ENCODE peak calls at places on chromosomes 1 and 21, in six cellular contexts. One of them, this sample, is unnamed.

GRCh38 chr21:36783612-36784383 is 84.9 kb downstream of the SIM2 start:
- DNase-seq in activated naive CD4-positive, alpha-beta T cell treated with anti-CD3 and anti-CD28 coated beads, Interleukin-2, amount 50 U/mL, for 72 hours: no peak
- DNase-seq in aorta: no peak
- DNase-seq in EL: peak
- DNase-seq in posterior cingulate gyrus: no peak
- DNase-seq in iPS-NIHi11: no peak
- DNase-seq in this sample: peak

GRCh38 chr1:22575532-22576147 is 12.4 kb downstream of the EPHA8 start:
- DNase-seq in EL: no peak
- DNase-seq in iPS-NIHi11: no peak
- DNase-seq in activated naive CD4-positive, alpha-beta T cell treated with anti-CD3 and anti-CD28 coated beads, Interleukin-2, amount 50 U/mL, for 72 hours: no peak
- DNase-seq in posterior cingulate gyrus: no peak
- DNase-seq in aorta: no peak
- DNase-seq in this sample: no peak

GRCh38 chr1:164337885-164338284 is 221.1 kb upstream of the PBX1 start:
- DNase-seq in posterior cingulate gyrus: no peak
- DNase-seq in aorta: no peak
- DNase-seq in activated naive CD4-positive, alpha-beta T cell treated with anti-CD3 and anti-CD28 coated beads, Interleukin-2, amount 50 U/mL, for 72 hours: no peak
- DNase-seq in EL: peak
- DNase-seq in iPS-NIHi11: no peak
- DNase-seq in this sample: peak

GRCh38 chr1:209046935-209047334 is 536.6 kb upstream of the CAMK1G start:
- DNase-seq in posterior cingulate gyrus: no peak
- DNase-seq in iPS-NIHi11: no peak
- DNase-seq in activated naive CD4-positive, alpha-beta T cell treated with anti-CD3 and anti-CD28 coated beads, Interleukin-2, amount 50 U/mL, for 72 hours: no peak
- DNase-seq in EL: no peak
- DNase-seq in aorta: no peak
- DNase-seq in this sample: no peak

GRCh38 chr1:13500806-13501205 is 13.0 kb downstream of the LRRC38 start:
- DNase-seq in EL: no peak
- DNase-seq in posterior cingulate gyrus: no peak
- DNase-seq in activated naive CD4-positive, alpha-beta T cell treated with anti-CD3 and anti-CD28 coated beads, Interleukin-2, amount 50 U/mL, for 72 hours: no peak
- DNase-seq in aorta: no peak
- DNase-seq in iPS-NIHi11: no peak
- DNase-seq in this sample: no peak

GRCh38 chr1:89273324-89273778 is 691 bp upstream of the GBP5 start:
- DNase-seq in iPS-NIHi11: no peak
- DNase-seq in activated naive CD4-positive, alpha-beta T cell treated with anti-CD3 and anti-CD28 coated beads, Interleukin-2, amount 50 U/mL, for 72 hours: peak
- DNase-seq in EL: no peak
- DNase-seq in posterior cingulate gyrus: no peak
- DNase-seq in aorta: no peak
- DNase-seq in this sample: no peak

GRCh38 chr1:245056913-245057312 is 97.9 kb upstream of the KIF26B start:
- DNase-seq in aorta: no peak
- DNase-seq in iPS-NIHi11: no peak
- DNase-seq in EL: no peak
- DNase-seq in posterior cingulate gyrus: no peak
- DNase-seq in activated naive CD4-positive, alpha-beta T cell treated with anti-CD3 and anti-CD28 coated beads, Interleukin-2, amount 50 U/mL, for 72 hours: no peak
- DNase-seq in this sample: no peak

GRCh38 chr1:37363535-37363934 is 110.8 kb upstream of the ZC3H12A start:
- DNase-seq in activated naive CD4-positive, alpha-beta T cell treated with anti-CD3 and anti-CD28 coated beads, Interleukin-2, amount 50 U/mL, for 72 hours: no peak
- DNase-seq in EL: no peak
- DNase-seq in aorta: no peak
- DNase-seq in iPS-NIHi11: no peak
- DNase-seq in posterior cingulate gyrus: no peak
- DNase-seq in this sample: no peak

GRCh38 chr1:234322979-234323378 is 50.3 kb upstream of the COA6 start:
- DNase-seq in EL: peak
- DNase-seq in posterior cingulate gyrus: no peak
- DNase-seq in activated naive CD4-positive, alpha-beta T cell treated with anti-CD3 and anti-CD28 coated beads, Interleukin-2, amount 50 U/mL, for 72 hours: peak
- DNase-seq in iPS-NIHi11: peak
- DNase-seq in aorta: no peak
- DNase-seq in this sample: peak

GRCh38 chr1:169348356-169349036 is 19.1 kb downstream of the NME7 start:
- DNase-seq in EL: peak
- DNase-seq in aorta: no peak
- DNase-seq in activated naive CD4-positive, alpha-beta T cell treated with anti-CD3 and anti-CD28 coated beads, Interleukin-2, amount 50 U/mL, for 72 hours: peak
- DNase-seq in posterior cingulate gyrus: no peak
- DNase-seq in iPS-NIHi11: peak
- DNase-seq in this sample: peak

GRCh38 chr1:109827466-109827865 is 63.7 kb upstream of the EPS8L3 start:
- DNase-seq in EL: peak
- DNase-seq in aorta: no peak
- DNase-seq in posterior cingulate gyrus: no peak
- DNase-seq in iPS-NIHi11: no peak
- DNase-seq in activated naive CD4-positive, alpha-beta T cell treated with anti-CD3 and anti-CD28 coated beads, Interleukin-2, amount 50 U/mL, for 72 hours: no peak
- DNase-seq in this sample: peak

GRCh38 chr1:115469703-115470476 is 131.8 kb upstream of the NGF start:
- DNase-seq in posterior cingulate gyrus: peak
- DNase-seq in EL: peak
- DNase-seq in iPS-NIHi11: peak
- DNase-seq in activated naive CD4-positive, alpha-beta T cell treated with anti-CD3 and anti-CD28 coated beads, Interleukin-2, amount 50 U/mL, for 72 hours: peak
- DNase-seq in aorta: peak
- DNase-seq in this sample: peak

GRCh38 chr1:205241366-205242030 is 13.8 kb downstream of the TMCC2 start:
- DNase-seq in posterior cingulate gyrus: no peak
- DNase-seq in EL: no peak
- DNase-seq in activated naive CD4-positive, alpha-beta T cell treated with anti-CD3 and anti-CD28 coated beads, Interleukin-2, amount 50 U/mL, for 72 hours: no peak
- DNase-seq in aorta: no peak
- DNase-seq in iPS-NIHi11: no peak
- DNase-seq in this sample: no peak

GRCh38 chr1:85328713-85329376 is 52.4 kb upstream of the BCL10 start:
- DNase-seq in aorta: no peak
- DNase-seq in posterior cingulate gyrus: no peak
- DNase-seq in EL: peak
- DNase-seq in iPS-NIHi11: peak
- DNase-seq in activated naive CD4-positive, alpha-beta T cell treated with anti-CD3 and anti-CD28 coated beads, Interleukin-2, amount 50 U/mL, for 72 hours: no peak
- DNase-seq in this sample: peak

GRCh38 chr1:157140068-157140588 is 1.9 kb upstream of the ETV3 start:
- DNase-seq in aorta: no peak
- DNase-seq in posterior cingulate gyrus: no peak
- DNase-seq in EL: no peak
- DNase-seq in activated naive CD4-positive, alpha-beta T cell treated with anti-CD3 and anti-CD28 coated beads, Interleukin-2, amount 50 U/mL, for 72 hours: no peak
- DNase-seq in iPS-NIHi11: no peak
- DNase-seq in this sample: no peak